ENCODE peak calls at places on chromosomes 12 and 14, in six cellular contexts. P is suprapubic skin, V is uterus, G is breast epithelium, H is endothelial cell of umbilical vein, R is body of pancreas. C is an unnamed sample.

GRCh38 chr12:66910366-66910974 is 231.6 kb upstream of the GRIP1 start:
- DNase-seq in V (no peak), H (no peak), R (no peak), P (no peak), G (no peak), C (no peak)

GRCh38 chr12:112711507-112711906 is 80.0 kb upstream of the RPH3A start:
- DNase-seq in G (no peak), R (no peak), V (no peak), H (no peak), P (no peak), C (no peak)

GRCh38 chr14:78725086-78725485 is 554.9 kb downstream of the NRXN3 start:
- DNase-seq in G (no peak), P (no peak), R (no peak), H (no peak), V (no peak), C (no peak)

GRCh38 chr14:103207404-103208072 is 84.3 kb downstream of the TNFAIP2 start:
- DNase-seq in R (peak), H (no peak), V (peak), P (no peak), G (no peak), C (no peak)

GRCh38 chr14:94470311-94470710 is 5.7 kb downstream of the SERPINA9 start:
- DNase-seq in R (no peak), G (no peak), V (no peak), P (no peak), H (no peak), C (no peak)

GRCh38 chr14:80698974-80699373 is 242.6 kb downstream of the CEP128 start:
- DNase-seq in P (no peak), V (no peak), R (no peak), H (no peak), G (no peak), C (no peak)

GRCh38 chr12:5377997-5378596 is 53.8 kb upstream of the NTF3 start:
- DNase-seq in P (no peak), G (no peak), V (peak), R (peak), H (no peak), C (no peak)

GRCh38 chr14:58414845-58415244 is 12.5 kb downstream of the TIMM9 start:
- DNase-seq in G (no peak), P (no peak), R (no peak), H (no peak), V (no peak), C (no peak)

GRCh38 chr12:59580050-59580449 is 15.8 kb upstream of the SLC16A7 start:
- DNase-seq in R (no peak), P (no peak), G (no peak), H (no peak), V (no peak), C (no peak)

GRCh38 chr12:52025301-52026172 is 18.8 kb downstream of the TAMALIN start:
- DNase-seq in P (peak), R (peak), V (peak), H (peak), G (peak), C (no peak)

GRCh38 chr12:65232490-65233077 is 45.9 kb upstream of the MSRB3 start:
- DNase-seq in P (no peak), H (peak), V (no peak), G (no peak), R (no peak), C (no peak)
- TF ChIP-seq CTCF in P (no peak), H (peak), V (peak), G (peak), R (peak), C (peak)

GRCh38 chr12:131928765-131929529 is at the start of gene PUS1:
- DNase-seq in V (peak), P (peak), H (peak), G (peak), R (peak), C (peak)
- TF ChIP-seq POLR2A in V (peak), P (no peak), H (peak), G (no peak), R (peak), C (no peak)

GRCh38 chr12:26017484-26018211 is 59.2 kb downstream of the RASSF8 start:
- DNase-seq in G (no peak), H (peak), V (no peak), P (no peak), R (peak), C (no peak)
- TF ChIP-seq CTCF in G (peak), H (peak), V (peak), P (no peak), R (peak), C (peak)

GRCh38 chr12:89352242-89352491 is 134 bp downstream of the DUSP6 start:
- DNase-seq in G (no peak), V (no peak), P (no peak), H (no peak), R (no peak), C (no peak)
- TF ChIP-seq POLR2A in G (no peak), V (peak), P (peak), H (peak), R (peak), C (peak)

GRCh38 chr14:23054000-23054811 is 3.1 kb downstream of the CDH24 start:
- DNase-seq in P (no peak), G (no peak), H (no peak), V (no peak), R (no peak), C (no peak)
- TF ChIP-seq CTCF in P (no peak), G (no peak), H (peak), V (no peak), R (no peak), C (no peak)

C was measured in esophagus squamous epithelium.